ENCODE peak calls at places on chromosomes 13 and 19, in four cellular contexts. One of them, this sample, is unnamed.

GRCh38 chr19:13103961-13104847 is 1.5 kb upstream of the LYL1 start:
- DNase-seq in HepG2: no peak
- DNase-seq in K562: peak
- DNase-seq in GM12878: no peak
- DNase-seq in this sample: peak

GRCh38 chr13:43126420-43126819 is 103.0 kb downstream of the DNAJC15 start:
- DNase-seq in HepG2: no peak
- DNase-seq in K562: no peak
- DNase-seq in GM12878: no peak
- DNase-seq in this sample: no peak

GRCh38 chr19:709196-709964 is 645 bp downstream of the PALM start:
- DNase-seq in HepG2: no peak
- DNase-seq in K562: no peak
- DNase-seq in GM12878: no peak
- DNase-seq in this sample: peak

GRCh38 chr19:33401683-33402420 is 28.3 kb downstream of the CEBPG start:
- DNase-seq in HepG2: no peak
- DNase-seq in K562: no peak
- DNase-seq in GM12878: no peak
- DNase-seq in this sample: peak

GRCh38 chr19:39325778-39326680 is 5.4 kb upstream of the LRFN1 start:
- DNase-seq in HepG2: peak
- DNase-seq in K562: peak
- DNase-seq in GM12878: no peak
- DNase-seq in this sample: peak

GRCh38 chr13:27043013-27043412 is 128.6 kb downstream of the USP12 start:
- DNase-seq in HepG2: peak
- DNase-seq in K562: no peak
- DNase-seq in GM12878: no peak
- DNase-seq in this sample: peak

GRCh38 chr19:19420570-19421301 is 15.3 kb downstream of the GATAD2A start:
- DNase-seq in HepG2: no peak
- DNase-seq in K562: no peak
- DNase-seq in GM12878: peak
- DNase-seq in this sample: no peak

GRCh38 chr19:37654525-37654832 is 786 bp downstream of the ZFP30 start:
- DNase-seq in HepG2: no peak
- DNase-seq in K562: no peak
- DNase-seq in GM12878: no peak
- DNase-seq in this sample: no peak

GRCh38 chr19:45981350-45981749 is 7.7 kb upstream of the NOVA2 start:
- DNase-seq in HepG2: no peak
- DNase-seq in K562: no peak
- DNase-seq in GM12878: no peak
- DNase-seq in this sample: no peak

GRCh38 chr13:90632184-90632583 is 715.3 kb upstream of the MIR17HG start:
- DNase-seq in HepG2: no peak
- DNase-seq in K562: no peak
- DNase-seq in GM12878: no peak
- DNase-seq in this sample: no peak

GRCh38 chr13:111661776-111662175 is 341.3 kb downstream of the TEX29 start:
- DNase-seq in HepG2: no peak
- DNase-seq in K562: no peak
- DNase-seq in GM12878: no peak
- DNase-seq in this sample: no peak

GRCh38 chr13:48602296-48603040 is 51.3 kb upstream of the CYSLTR2 start:
- DNase-seq in HepG2: no peak
- DNase-seq in K562: no peak
- DNase-seq in GM12878: no peak
- DNase-seq in this sample: no peak

GRCh38 chr13:32023096-32023495 is 8.5 kb upstream of the FRY start:
- DNase-seq in HepG2: no peak
- DNase-seq in K562: no peak
- DNase-seq in GM12878: no peak
- DNase-seq in this sample: no peak

GRCh38 chr19:1505991-1506881 is 6.6 kb downstream of the ADAMTSL5 start:
- DNase-seq in HepG2: no peak
- DNase-seq in K562: no peak
- DNase-seq in GM12878: no peak
- DNase-seq in this sample: no peak

GRCh38 chr19:35431147-35431807 is 16.8 kb upstream of the FFAR2 start:
- DNase-seq in HepG2: no peak
- DNase-seq in K562: no peak
- DNase-seq in GM12878: no peak
- DNase-seq in this sample: no peak

GRCh38 chr19:38711726-38712153 is 32.5 kb downstream of the CAPN12 start:
- DNase-seq in HepG2: no peak
- DNase-seq in K562: no peak
- DNase-seq in GM12878: no peak
- DNase-seq in this sample: no peak

GRCh38 chr13:67557118-67557517 is 327.0 kb upstream of the PCDH9 start:
- DNase-seq in HepG2: no peak
- DNase-seq in K562: no peak
- DNase-seq in GM12878: no peak
- DNase-seq in this sample: no peak

GRCh38 chr19:38317104-38317612 is 1.4 kb upstream of the YIF1B start:
- DNase-seq in HepG2: no peak
- DNase-seq in K562: peak
- DNase-seq in GM12878: no peak
- DNase-seq in this sample: no peak

GRCh38 chr13:103195762-103196161 is 129.5 kb upstream of the SLC10A2 start:
- DNase-seq in HepG2: no peak
- DNase-seq in K562: no peak
- DNase-seq in GM12878: no peak
- DNase-seq in this sample: no peak

GRCh38 chr19:3748965-3749364 is 12.5 kb downstream of the APBA3 start:
- DNase-seq in HepG2: no peak
- DNase-seq in K562: no peak
- DNase-seq in GM12878: no peak
- DNase-seq in this sample: no peak

DNA sequence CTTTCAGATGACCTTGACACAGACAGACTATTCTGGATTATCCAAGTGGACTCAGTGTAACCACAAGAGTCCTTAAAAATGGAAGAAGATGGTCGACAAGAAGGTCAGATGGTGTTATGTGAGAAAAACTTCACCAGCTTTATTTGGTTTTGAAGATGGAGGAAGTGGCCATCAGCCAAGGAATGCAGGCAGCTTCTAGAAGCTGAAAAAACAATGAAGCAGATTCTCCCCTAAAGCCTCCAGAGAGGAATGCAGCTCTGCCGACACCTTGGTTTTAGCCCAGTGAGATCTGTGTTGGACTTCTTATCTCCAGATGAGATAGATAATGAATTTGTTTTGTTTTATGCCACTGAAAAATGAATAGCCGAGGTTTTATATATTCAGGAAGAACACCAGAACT is 501.5 kb downstream of the DCT start:
- DNase-seq in HepG2: no peak
- DNase-seq in K562: no peak
- DNase-seq in GM12878: no peak
- DNase-seq in this sample: no peak
- TF ChIP-seq YY1 in HepG2: no peak
- TF ChIP-seq YY1 in K562: no peak
- TF ChIP-seq YY1 in GM12878: no peak
- TF ChIP-seq YY1 in this sample: no peak

GRCh38 chr13:107882708-107883560 is 332.4 kb downstream of the LIG4 start:
- DNase-seq in HepG2: no peak
- DNase-seq in K562: peak
- DNase-seq in GM12878: no peak
- DNase-seq in this sample: no peak

GRCh38 chr13:107883561-107884175 is 331.7 kb downstream of the LIG4 start:
- DNase-seq in HepG2: no peak
- DNase-seq in K562: peak
- DNase-seq in GM12878: no peak
- DNase-seq in this sample: no peak

GRCh38 chr13:107886118-107886517 is 329.2 kb downstream of the LIG4 start:
- DNase-seq in HepG2: no peak
- DNase-seq in K562: no peak
- DNase-seq in GM12878: no peak
- DNase-seq in this sample: no peak

GRCh38 chr13:107884564-107884963 is 330.8 kb downstream of the LIG4 start:
- DNase-seq in HepG2: no peak
- DNase-seq in K562: peak
- DNase-seq in GM12878: no peak
- DNase-seq in this sample: no peak

DNA sequence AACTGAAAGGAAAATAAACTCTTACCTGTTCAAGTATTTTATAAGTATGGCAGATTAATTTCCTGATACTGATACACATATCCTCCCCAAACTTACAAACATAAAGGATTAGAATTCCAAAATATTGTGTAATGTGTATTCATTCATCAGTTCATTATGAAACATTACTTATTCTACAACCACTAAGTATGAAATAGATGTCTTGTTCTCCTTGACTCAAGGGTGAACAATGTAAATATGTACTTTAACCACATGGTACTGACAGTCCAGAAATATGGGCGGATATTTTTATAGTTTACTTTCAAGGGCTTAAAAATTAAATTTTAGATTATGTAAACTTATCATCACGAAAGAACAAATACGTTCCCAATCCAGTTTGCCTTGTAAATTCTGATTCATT is 334.0 kb downstream of the LIG4 start:
- DNase-seq in HepG2: no peak
- DNase-seq in K562: no peak
- DNase-seq in GM12878: no peak
- DNase-seq in this sample: no peak
- TF ChIP-seq NFIC in HepG2: no peak
- TF ChIP-seq NFIC in K562: no peak
- TF ChIP-seq NFIC in GM12878: no peak
- TF ChIP-seq NFIC in this sample: no peak

GRCh38 chr19:49331616-49332055 is 3.6 kb upstream of the CD37 start:
- DNase-seq in HepG2: peak
- DNase-seq in K562: peak
- DNase-seq in GM12878: peak
- DNase-seq in this sample: peak
- TF ChIP-seq SMC3 in HepG2: no peak
- TF ChIP-seq SMC3 in K562: no peak
- TF ChIP-seq SMC3 in GM12878: no peak
- TF ChIP-seq SMC3 in this sample: no peak

GRCh38 chr19:5953034-5953589 is 24.8 kb downstream of the RANBP3 start:
- DNase-seq in HepG2: no peak
- DNase-seq in K562: no peak
- DNase-seq in GM12878: no peak
- DNase-seq in this sample: no peak
- TF ChIP-seq YY1 in HepG2: no peak
- TF ChIP-seq YY1 in K562: no peak
- TF ChIP-seq YY1 in GM12878: no peak
- TF ChIP-seq YY1 in this sample: no peak